ENCODE peak calls at places on chromosomes 3 and 15, in four cellular contexts. P is EH, Z is uterus, A is pancreas. L is an unnamed sample.

GRCh38 chr15:47987908-47988532 is 132.8 kb upstream of the SLC24A5 start:
- DNase-seq in A (no peak), P (peak; percentile 64), Z (no peak), L (peak; percentile 85)

GRCh38 chr15:97009036-97009555 is 678.6 kb downstream of the NR2F2 start:
- DNase-seq in P (no peak), A (no peak), Z (no peak), L (no peak)

GRCh38 chr3:171561601-171562323 is 101.6 kb upstream of the TNIK start:
- DNase-seq in P (no peak), A (no peak), Z (no peak), L (no peak)

GRCh38 chr15:60752973-60753720 is 274.2 kb upstream of the ICE2 start:
- DNase-seq in Z (no peak), P (no peak), A (no peak), L (no peak)

GRCh38 chr15:45442497-45443135 is 64.3 kb upstream of the GATM start:
- DNase-seq in Z (no peak), P (peak; percentile 81), A (no peak), L (peak; percentile 79)

GRCh38 chr3:81823882-81824395 is 62.5 kb upstream of the GBE1 start:
- DNase-seq in A (no peak), Z (no peak), P (no peak), L (peak; percentile 36)

GRCh38 chr3:156230291-156230900 is 110.0 kb downstream of the KCNAB1 start:
- DNase-seq in Z (no peak), P (no peak), A (no peak), L (no peak)

GRCh38 chr3:17742837-17743659 is 617 bp upstream of the TBC1D5 start:
- DNase-seq in P (peak; percentile 99), A (no peak), Z (no peak), L (no peak)

L was measured in adipocyte.